ENCODE peak calls at places on chromosomes 3 and 15, in seven cellular contexts. E is lower lobe of right lung, A is A549, W is stomach, X is pancreas, S is adrenal gland, F is Peyer's patch. K is an unnamed sample.
A peak's percentile ranks its signal among the peaks of the same experiment; 100 is the strongest.

GRCh38 chr15:34799825-34800168 is 4.4 kb upstream of the ACTC1 start:
- DNase-seq in E (no peak), A (no peak), W (no peak), X (no peak), S (no peak), F (no peak), K (no peak)

GRCh38 chr3:171049831-171050444 is 23.4 kb upstream of the SLC2A2 start:
- DNase-seq in E (peak; percentile 56), A (peak; percentile 39), W (peak; percentile 54), X (peak; percentile 31), S (peak; percentile 40), F (peak; percentile 57), K (peak; percentile 52)

GRCh38 chr15:41948499-41948898 is 23.9 kb downstream of the EHD4 start:
- DNase-seq in E (no peak), A (no peak), W (no peak), X (no peak), S (no peak), F (no peak), K (no peak)

GRCh38 chr3:180319461-180319860 is 282.5 kb upstream of the TTC14 start:
- DNase-seq in E (no peak), A (no peak), W (no peak), X (no peak), S (no peak), F (no peak), K (no peak)

GRCh38 chr3:54783611-54784010 is 144.2 kb downstream of the LRTM1 start:
- DNase-seq in E (no peak), A (no peak), W (no peak), X (no peak), S (no peak), F (no peak), K (no peak)

GRCh38 chr3:58207954-58208353 is 2.8 kb downstream of the DNASE1L3 start:
- DNase-seq in E (no peak), A (no peak), W (no peak), X (no peak), S (no peak), F (no peak), K (no peak)

GRCh38 chr3:175941352-175941751 is 1082.2 kb downstream of the NAALADL2 start:
- DNase-seq in E (no peak), A (no peak), W (no peak), X (no peak), S (no peak), F (no peak), K (no peak)

GRCh38 chr3:99842826-99843589 is 25.3 kb downstream of the CMSS1 start:
- DNase-seq in E (no peak), A (no peak), W (no peak), X (no peak), S (no peak), F (no peak), K (peak; percentile 24)

GRCh38 chr3:25820372-25820771 is 30.5 kb downstream of the OXSM start:
- DNase-seq in E (no peak), A (no peak), W (no peak), X (no peak), S (peak; percentile 35), F (no peak), K (no peak)

GRCh38 chr3:42007785-42008184 is 45.9 kb upstream of the ULK4 start:
- DNase-seq in E (no peak), A (no peak), W (no peak), X (no peak), S (no peak), F (no peak), K (no peak)

GRCh38 chr15:52021128-52021671 is 2.2 kb downstream of the MAPK6 start:
- DNase-seq in E (no peak), A (peak; percentile 86), W (peak; percentile 40), X (peak; percentile 59), S (peak; percentile 70), F (peak; percentile 72), K (peak; percentile 48)

GRCh38 chr15:47431501-47431900 is 285.8 kb upstream of the SEMA6D start:
- DNase-seq in E (no peak), A (no peak), W (no peak), X (no peak), S (no peak), F (no peak), K (no peak)

GRCh38 chr3:75260-75659 is 121.3 kb upstream of the CHL1 start:
- DNase-seq in E (no peak), A (no peak), W (no peak), X (no peak), S (no peak), F (no peak), K (no peak)

GRCh38 chr3:94716326-94717018 is 653.6 kb downstream of the NSUN3 start:
- DNase-seq in E (no peak), A (no peak), W (peak; percentile 37), X (peak; percentile 16), S (no peak), F (no peak), K (peak; percentile 64)

GRCh38 chr3:66039590-66039887 is 821 bp upstream of the MAGI1 start:
- DNase-seq in E (peak; percentile 64), A (peak; percentile 35), W (peak; percentile 58), X (peak; percentile 30), S (peak; percentile 53), F (peak; percentile 58), K (peak; percentile 55)

GRCh38 chr3:37163262-37164020 is 10.9 kb downstream of the LRRFIP2 start:
- DNase-seq in E (no peak), A (no peak), W (no peak), X (no peak), S (no peak), F (no peak), K (no peak)

GRCh38 chr15:73075151-73075859 is 23.0 kb downstream of the NEO1 start:
- DNase-seq in E (no peak), A (no peak), W (no peak), X (no peak), S (no peak), F (no peak), K (no peak)

GRCh38 chr3:61443886-61444285 is 117.5 kb upstream of the PTPRG start:
- DNase-seq in E (no peak), A (no peak), W (no peak), X (no peak), S (no peak), F (no peak), K (no peak)

GRCh38 chr3:141686477-141687280 is 51.4 kb upstream of the RNF7 start:
- DNase-seq in E (peak; percentile 73), A (no peak), W (peak; percentile 27), X (peak; percentile 23), S (peak; percentile 95), F (peak; percentile 71), K (peak; percentile 55)

GRCh38 chr15:60480888-60481287 is 1.9 kb upstream of the ICE2 start:
- DNase-seq in E (no peak), A (no peak), W (no peak), X (no peak), S (no peak), F (no peak), K (no peak)

GRCh38 chr15:80997692-80998091 is 3.0 kb upstream of the TLNRD1 start:
- DNase-seq in E (no peak), A (no peak), W (no peak), X (no peak), S (no peak), F (no peak), K (no peak)

GRCh38 chr3:170012683-170013400 is 25.0 kb upstream of the GPR160 start:
- DNase-seq in E (no peak), A (no peak), W (no peak), X (no peak), S (no peak), F (no peak), K (no peak)

GRCh38 chr3:176159796-176160195 is 1037.5 kb downstream of the TBL1XR1 start:
- DNase-seq in E (no peak), A (no peak), W (no peak), X (no peak), S (no peak), F (no peak), K (no peak)

GRCh38 chr15:73904026-73904815 is 22.0 kb upstream of the LOXL1 start:
- DNase-seq in E (peak; percentile 9), A (no peak), W (no peak), X (no peak), S (no peak), F (peak; percentile 56), K (no peak)

GRCh38 chr3:5276953-5277352 is 89.4 kb downstream of the EDEM1 start:
- DNase-seq in E (no peak), A (no peak), W (no peak), X (no peak), S (no peak), F (no peak), K (no peak)

GRCh38 chr3:70832811-70833509 is 520.5 kb upstream of the MDFIC2 start:
- DNase-seq in E (no peak), A (no peak), W (no peak), X (no peak), S (no peak), F (no peak), K (no peak)

GRCh38 chr3:150612494-150612893 is 9.4 kb downstream of the SELENOT start:
- DNase-seq in E (no peak), A (no peak), W (no peak), X (no peak), S (no peak), F (no peak), K (no peak)
- H3K4me3 ChIP-seq in E (no peak overlapping the region), A (no peak overlapping the region), W (no peak overlapping the region), X (no peak overlapping the region), S (no peak overlapping the region), F (no peak overlapping the region), K (no peak overlapping the region)

GRCh38 chr3:103410231-103410630 is 975.4 kb downstream of the ZPLD1 start:
- DNase-seq in E (no peak), A (no peak), W (no peak), X (no peak), S (no peak), F (no peak), K (no peak)
- TF ChIP-seq CTCF in E (no peak), A (no peak), W (no peak), X (no peak), S (no peak), F (no peak), K (no peak)

DNA sequence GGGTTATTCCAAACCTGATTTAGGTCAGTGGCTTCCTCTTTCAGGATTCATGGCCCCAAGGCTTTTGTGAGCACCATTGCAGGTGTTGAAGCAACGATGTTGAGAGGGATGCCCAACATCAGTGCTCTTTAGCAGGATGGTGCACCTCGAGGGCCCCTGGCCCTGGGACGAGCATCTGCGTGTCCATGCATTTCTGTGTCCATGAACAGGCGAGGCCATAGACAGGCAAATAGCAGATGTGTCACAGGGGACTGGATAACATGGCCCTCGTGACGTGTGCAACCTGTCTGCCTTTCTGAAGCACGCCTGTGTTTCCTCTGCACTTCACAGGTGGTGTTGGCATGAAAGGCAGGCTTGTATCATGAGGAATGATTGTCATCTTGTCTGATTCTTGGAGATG is 132.3 kb downstream of the SNRPN start:
- DNase-seq in E (no peak), A (no peak), W (peak; percentile 20), X (no peak), S (no peak), F (no peak), K (no peak)
- H3K9me3 ChIP-seq in E (peaks cover 99% of the 10 kb centered on the region), A (peaks cover 5% of the 10 kb centered on the region), W (peaks cover 99% of the 10 kb centered on the region), X (no peaks in the 10 kb centered on the region), S (peaks cover 41% of the 10 kb centered on the region), F (peaks cover 90% of the 10 kb centered on the region), K (peaks cover 99% of the 10 kb centered on the region)

DNA sequence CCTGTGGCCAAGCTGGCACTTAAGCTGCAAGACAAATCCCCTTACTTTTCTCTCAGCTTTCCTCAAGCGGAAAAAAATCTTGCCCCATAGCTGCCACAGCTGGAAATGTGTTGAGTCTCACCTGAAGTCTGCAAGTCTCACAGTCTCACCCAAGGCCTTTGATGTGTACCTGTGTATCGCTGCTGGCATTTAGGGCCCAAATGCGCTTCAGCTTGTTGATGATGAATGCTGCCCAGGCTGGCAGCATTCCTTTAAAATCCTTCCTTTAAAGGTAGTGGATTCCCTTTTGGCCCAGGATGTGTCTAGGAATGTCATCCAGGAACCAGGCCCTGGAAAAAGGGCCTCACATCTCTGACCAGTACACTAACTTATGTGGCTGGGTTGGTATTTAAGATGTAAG is 7.0 kb downstream of the OR5K4 start:
- DNase-seq in E (no peak), A (no peak), W (no peak), X (no peak), S (no peak), F (no peak), K (no peak)
- H3K4me3 ChIP-seq in E (no peak overlapping the region), A (no peak overlapping the region), W (no peak overlapping the region), X (no peak overlapping the region), S (no peak overlapping the region), F (no peak overlapping the region), K (no peak overlapping the region)